ENCODE peak calls at places on chromosomes 4 and X, in nine cellular contexts. One of them, this sample, is unnamed.

GRCh38 chrX:41377624-41378023 is 43.7 kb downstream of the DDX3X start:
- DNase-seq in esophagus squamous epithelium: no peak
- DNase-seq in HFF-Myc: no peak
- DNase-seq in heart left ventricle: no peak
- DNase-seq in CD8-positive, alpha-beta T cell: no peak
- DNase-seq in CD4-positive, alpha-beta memory T cell: no peak
- DNase-seq in transverse colon: no peak
- DNase-seq in fibroblast of mammary gland: no peak
- DNase-seq in GM23248: peak
- DNase-seq in this sample: no peak

GRCh38 chr4:187606581-187606980 is 389.0 kb upstream of the ZFP42 start:
- DNase-seq in esophagus squamous epithelium: no peak
- DNase-seq in HFF-Myc: no peak
- DNase-seq in heart left ventricle: peak
- DNase-seq in CD8-positive, alpha-beta T cell: no peak
- DNase-seq in CD4-positive, alpha-beta memory T cell: no peak
- DNase-seq in transverse colon: peak
- DNase-seq in fibroblast of mammary gland: peak
- DNase-seq in GM23248: peak
- DNase-seq in this sample: peak

GRCh38 chr4:77586953-77587383 is 18.7 kb upstream of the CXCL13 start:
- DNase-seq in esophagus squamous epithelium: no peak
- DNase-seq in HFF-Myc: no peak
- DNase-seq in heart left ventricle: no peak
- DNase-seq in CD8-positive, alpha-beta T cell: no peak
- DNase-seq in CD4-positive, alpha-beta memory T cell: peak
- DNase-seq in transverse colon: peak
- DNase-seq in fibroblast of mammary gland: peak
- DNase-seq in GM23248: peak
- DNase-seq in this sample: no peak

GRCh38 chr4:169338246-169338645 is 67.5 kb upstream of the SH3RF1 start:
- DNase-seq in esophagus squamous epithelium: no peak
- DNase-seq in HFF-Myc: no peak
- DNase-seq in heart left ventricle: no peak
- DNase-seq in CD8-positive, alpha-beta T cell: no peak
- DNase-seq in CD4-positive, alpha-beta memory T cell: no peak
- DNase-seq in transverse colon: no peak
- DNase-seq in fibroblast of mammary gland: no peak
- DNase-seq in GM23248: peak
- DNase-seq in this sample: no peak

GRCh38 chr4:171985129-171985528 is 171.9 kb downstream of the GALNTL6 start:
- DNase-seq in esophagus squamous epithelium: no peak
- DNase-seq in HFF-Myc: no peak
- DNase-seq in heart left ventricle: no peak
- DNase-seq in CD8-positive, alpha-beta T cell: no peak
- DNase-seq in CD4-positive, alpha-beta memory T cell: no peak
- DNase-seq in transverse colon: no peak
- DNase-seq in fibroblast of mammary gland: peak
- DNase-seq in GM23248: no peak
- DNase-seq in this sample: no peak

GRCh38 chr4:58734030-58734673 is 1624.0 kb upstream of the IGFBP7 start:
- DNase-seq in esophagus squamous epithelium: no peak
- DNase-seq in HFF-Myc: no peak
- DNase-seq in heart left ventricle: no peak
- DNase-seq in CD8-positive, alpha-beta T cell: no peak
- DNase-seq in CD4-positive, alpha-beta memory T cell: no peak
- DNase-seq in transverse colon: no peak
- DNase-seq in fibroblast of mammary gland: no peak
- DNase-seq in GM23248: no peak
- DNase-seq in this sample: peak

GRCh38 chrX:120308558-120308957 is 2.7 kb downstream of the TMEM255A start:
- DNase-seq in esophagus squamous epithelium: no peak
- DNase-seq in HFF-Myc: no peak
- DNase-seq in heart left ventricle: no peak
- DNase-seq in CD8-positive, alpha-beta T cell: no peak
- DNase-seq in CD4-positive, alpha-beta memory T cell: no peak
- DNase-seq in transverse colon: no peak
- DNase-seq in fibroblast of mammary gland: no peak
- DNase-seq in GM23248: no peak
- DNase-seq in this sample: no peak

GRCh38 chr4:181416966-181417365 is 826.2 kb upstream of the TENM3 start:
- DNase-seq in esophagus squamous epithelium: no peak
- DNase-seq in HFF-Myc: no peak
- DNase-seq in heart left ventricle: no peak
- DNase-seq in CD8-positive, alpha-beta T cell: no peak
- DNase-seq in CD4-positive, alpha-beta memory T cell: no peak
- DNase-seq in transverse colon: no peak
- DNase-seq in fibroblast of mammary gland: no peak
- DNase-seq in GM23248: no peak
- DNase-seq in this sample: no peak

GRCh38 chrX:15336023-15336413 is 695 bp upstream of the PIGA start:
- DNase-seq in esophagus squamous epithelium: no peak
- DNase-seq in HFF-Myc: peak
- DNase-seq in heart left ventricle: no peak
- DNase-seq in CD8-positive, alpha-beta T cell: peak
- DNase-seq in CD4-positive, alpha-beta memory T cell: peak
- DNase-seq in transverse colon: peak
- DNase-seq in fibroblast of mammary gland: peak
- DNase-seq in GM23248: peak
- DNase-seq in this sample: peak

GRCh38 chr4:139736661-139737060 is 71.0 kb downstream of the MGST2 start:
- DNase-seq in esophagus squamous epithelium: no peak
- DNase-seq in HFF-Myc: no peak
- DNase-seq in heart left ventricle: no peak
- DNase-seq in CD8-positive, alpha-beta T cell: no peak
- DNase-seq in CD4-positive, alpha-beta memory T cell: no peak
- DNase-seq in transverse colon: no peak
- DNase-seq in fibroblast of mammary gland: no peak
- DNase-seq in GM23248: peak
- DNase-seq in this sample: no peak

GRCh38 chrX:17377047-17377692 is 2.2 kb downstream of the NHS start:
- DNase-seq in esophagus squamous epithelium: no peak
- DNase-seq in HFF-Myc: no peak
- DNase-seq in heart left ventricle: peak
- DNase-seq in CD8-positive, alpha-beta T cell: no peak
- DNase-seq in CD4-positive, alpha-beta memory T cell: no peak
- DNase-seq in transverse colon: peak
- DNase-seq in fibroblast of mammary gland: peak
- DNase-seq in GM23248: peak
- DNase-seq in this sample: peak

GRCh38 chr4:41120297-41121217 is 93.8 kb downstream of the APBB2 start:
- DNase-seq in esophagus squamous epithelium: no peak
- DNase-seq in HFF-Myc: no peak
- DNase-seq in heart left ventricle: peak
- DNase-seq in CD8-positive, alpha-beta T cell: no peak
- DNase-seq in CD4-positive, alpha-beta memory T cell: no peak
- DNase-seq in transverse colon: peak
- DNase-seq in fibroblast of mammary gland: peak
- DNase-seq in GM23248: peak
- DNase-seq in this sample: peak

GRCh38 chr4:174038481-174038880 is 245.0 kb downstream of the FBXO8 start:
- DNase-seq in esophagus squamous epithelium: no peak
- DNase-seq in HFF-Myc: no peak
- DNase-seq in heart left ventricle: no peak
- DNase-seq in CD8-positive, alpha-beta T cell: no peak
- DNase-seq in CD4-positive, alpha-beta memory T cell: no peak
- DNase-seq in transverse colon: no peak
- DNase-seq in fibroblast of mammary gland: no peak
- DNase-seq in GM23248: peak
- DNase-seq in this sample: no peak

GRCh38 chr4:91092398-91092955 is 965.3 kb downstream of the CCSER1 start:
- DNase-seq in esophagus squamous epithelium: no peak
- DNase-seq in HFF-Myc: no peak
- DNase-seq in heart left ventricle: no peak
- DNase-seq in CD8-positive, alpha-beta T cell: no peak
- DNase-seq in CD4-positive, alpha-beta memory T cell: no peak
- DNase-seq in transverse colon: no peak
- DNase-seq in fibroblast of mammary gland: no peak
- DNase-seq in GM23248: no peak
- DNase-seq in this sample: no peak

GRCh38 chr4:148405161-148405893 is 36.9 kb downstream of the NR3C2 start:
- DNase-seq in esophagus squamous epithelium: no peak
- DNase-seq in HFF-Myc: no peak
- DNase-seq in heart left ventricle: no peak
- DNase-seq in CD8-positive, alpha-beta T cell: no peak
- DNase-seq in CD4-positive, alpha-beta memory T cell: no peak
- DNase-seq in transverse colon: no peak
- DNase-seq in fibroblast of mammary gland: no peak
- DNase-seq in GM23248: no peak
- DNase-seq in this sample: no peak

DNA sequence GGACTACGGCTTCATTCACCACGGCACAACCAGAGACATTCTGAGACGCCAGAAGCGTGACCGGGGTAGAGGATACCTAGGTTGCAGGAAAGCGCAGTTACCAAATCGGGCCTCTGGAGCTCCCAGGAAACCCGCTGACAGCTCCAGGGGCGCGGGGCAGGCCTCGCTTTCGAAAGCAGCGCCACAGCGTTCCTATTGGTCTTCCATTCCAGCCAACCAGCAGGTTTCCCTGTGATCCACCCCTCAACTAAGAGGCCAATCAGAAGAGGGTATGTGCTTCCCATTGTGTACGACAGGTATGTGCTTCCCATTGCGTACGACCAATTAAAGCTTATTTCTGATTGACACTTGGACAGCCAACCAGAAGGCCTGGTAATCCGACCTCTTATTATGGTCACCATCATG is 14.9 kb downstream of the SNX12 start:
- DNase-seq in esophagus squamous epithelium: no peak
- DNase-seq in HFF-Myc: no peak
- DNase-seq in heart left ventricle: peak
- DNase-seq in CD8-positive, alpha-beta T cell: no peak
- DNase-seq in CD4-positive, alpha-beta memory T cell: peak
- DNase-seq in transverse colon: no peak
- DNase-seq in fibroblast of mammary gland: no peak
- DNase-seq in GM23248: no peak
- DNase-seq in this sample: no peak
- H3K4me3 ChIP-seq in esophagus squamous epithelium: no peak
- H3K4me3 ChIP-seq in HFF-Myc: no peak
- H3K4me3 ChIP-seq in heart left ventricle: no peak
- H3K4me3 ChIP-seq in CD8-positive, alpha-beta T cell: no peak
- H3K4me3 ChIP-seq in CD4-positive, alpha-beta memory T cell: no peak
- H3K4me3 ChIP-seq in transverse colon: no peak
- H3K4me3 ChIP-seq in fibroblast of mammary gland: no peak
- H3K4me3 ChIP-seq in GM23248: no peak
- H3K4me3 ChIP-seq in this sample: no peak

DNA sequence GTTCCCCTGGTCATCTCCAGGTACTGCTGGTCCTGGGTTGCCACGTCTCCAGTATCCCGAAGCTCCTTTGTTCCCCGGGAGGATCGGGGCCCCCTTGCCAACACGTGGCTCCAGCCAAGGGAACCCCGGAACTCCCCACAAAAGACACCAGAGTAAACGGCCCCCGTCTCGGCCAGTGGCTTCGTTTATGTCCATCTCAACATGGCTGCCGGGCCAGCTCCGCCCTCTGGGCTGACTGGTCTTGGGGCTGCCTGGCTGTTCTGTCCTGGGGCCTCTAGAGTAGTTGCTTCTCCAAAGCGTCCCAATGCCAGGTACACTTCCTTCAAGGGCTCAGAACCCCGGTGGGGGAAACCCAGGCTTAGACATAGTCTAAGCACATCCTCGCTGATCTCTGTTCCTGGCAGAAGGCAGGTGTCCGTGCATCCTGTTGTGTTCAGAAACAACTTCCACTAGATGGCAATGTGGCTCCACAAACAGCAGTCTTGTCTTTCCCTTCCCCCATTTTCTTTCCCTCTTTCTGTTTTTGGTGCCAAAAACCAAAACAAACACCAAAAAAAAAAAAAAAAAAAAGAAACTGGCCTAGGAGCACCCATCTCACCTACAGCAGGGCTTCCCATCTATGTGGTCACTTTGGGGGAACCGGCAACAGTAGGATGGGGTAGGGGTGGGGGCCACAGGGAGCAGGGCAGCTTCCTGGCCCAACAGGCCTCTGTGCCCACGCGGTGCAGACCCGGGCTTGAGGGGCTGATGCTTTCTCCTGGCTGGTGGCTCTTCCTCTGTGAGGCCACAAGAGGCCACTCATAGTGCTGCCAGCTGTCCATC is 35.3 kb downstream of the NBDY start:
- DNase-seq in esophagus squamous epithelium: no peak
- DNase-seq in HFF-Myc: peak
- DNase-seq in heart left ventricle: peak
- DNase-seq in CD8-positive, alpha-beta T cell: peak
- DNase-seq in CD4-positive, alpha-beta memory T cell: peak
- DNase-seq in transverse colon: peak
- DNase-seq in fibroblast of mammary gland: peak
- DNase-seq in GM23248: peak
- DNase-seq in this sample: peak
- H3K4me3 ChIP-seq in esophagus squamous epithelium: no peak
- H3K4me3 ChIP-seq in HFF-Myc: no peak
- H3K4me3 ChIP-seq in heart left ventricle: peak
- H3K4me3 ChIP-seq in CD8-positive, alpha-beta T cell: peak
- H3K4me3 ChIP-seq in CD4-positive, alpha-beta memory T cell: peak
- H3K4me3 ChIP-seq in transverse colon: no peak
- H3K4me3 ChIP-seq in fibroblast of mammary gland: peak
- H3K4me3 ChIP-seq in GM23248: no peak
- H3K4me3 ChIP-seq in this sample: peak

DNA sequence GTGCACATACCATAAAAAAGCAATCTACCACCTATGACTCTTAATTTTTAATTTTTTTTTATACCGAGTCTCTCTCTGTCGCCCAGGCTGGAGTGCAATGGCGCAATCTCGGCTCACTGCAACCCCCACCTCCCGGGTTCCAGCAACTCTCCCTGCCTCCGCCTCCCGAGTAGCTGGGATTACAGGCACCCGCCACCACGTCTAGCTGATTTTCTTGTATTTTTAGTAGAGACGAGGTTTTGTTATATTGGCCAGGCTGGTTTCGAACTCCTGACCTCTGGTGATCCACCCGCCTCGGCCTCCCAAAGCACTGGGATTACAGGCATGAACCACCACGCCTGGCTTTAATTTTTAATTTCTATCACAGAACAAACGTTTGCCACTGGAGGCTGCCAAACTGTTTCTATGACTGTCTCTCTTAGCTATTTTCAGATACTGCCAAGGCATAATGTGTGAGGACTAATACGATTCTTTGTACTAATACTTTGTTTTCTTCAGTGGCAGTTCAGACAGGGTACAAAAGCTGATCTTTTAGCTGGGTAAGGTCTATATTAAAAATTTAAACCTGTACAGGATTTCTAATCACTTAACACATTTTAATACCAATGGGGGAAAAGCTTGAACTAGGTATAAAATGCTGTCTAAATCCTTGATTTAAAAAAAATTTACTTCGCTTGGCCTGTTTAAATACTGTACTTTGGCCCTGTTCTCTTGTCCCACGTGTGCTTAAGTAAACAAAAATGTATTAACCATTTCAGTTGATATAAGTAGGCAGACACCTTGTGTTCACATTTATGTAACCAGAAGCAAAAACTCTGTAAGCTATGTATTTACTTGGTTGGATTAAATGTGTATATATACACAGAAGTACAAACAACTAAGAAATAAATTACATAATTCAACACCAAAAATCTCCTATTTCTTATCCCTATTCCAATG is 2.3 kb downstream of the PGRMC2 start:
- DNase-seq in esophagus squamous epithelium: no peak
- DNase-seq in HFF-Myc: no peak
- DNase-seq in heart left ventricle: no peak
- DNase-seq in CD8-positive, alpha-beta T cell: no peak
- DNase-seq in CD4-positive, alpha-beta memory T cell: no peak
- DNase-seq in transverse colon: peak
- DNase-seq in fibroblast of mammary gland: peak
- DNase-seq in GM23248: peak
- DNase-seq in this sample: no peak
- H3K4me3 ChIP-seq in esophagus squamous epithelium: peak
- H3K4me3 ChIP-seq in HFF-Myc: peak
- H3K4me3 ChIP-seq in heart left ventricle: peak
- H3K4me3 ChIP-seq in CD8-positive, alpha-beta T cell: no peak
- H3K4me3 ChIP-seq in CD4-positive, alpha-beta memory T cell: no peak
- H3K4me3 ChIP-seq in transverse colon: peak
- H3K4me3 ChIP-seq in fibroblast of mammary gland: peak
- H3K4me3 ChIP-seq in GM23248: peak
- H3K4me3 ChIP-seq in this sample: peak

GRCh38 chr4:70721747-70722146 is at the start of gene RUFY3:
- DNase-seq in esophagus squamous epithelium: no peak
- DNase-seq in HFF-Myc: peak
- DNase-seq in heart left ventricle: peak
- DNase-seq in CD8-positive, alpha-beta T cell: no peak
- DNase-seq in CD4-positive, alpha-beta memory T cell: no peak
- DNase-seq in transverse colon: no peak
- DNase-seq in fibroblast of mammary gland: peak
- DNase-seq in GM23248: peak
- DNase-seq in this sample: peak
- H3K4me3 ChIP-seq in esophagus squamous epithelium: peak
- H3K4me3 ChIP-seq in HFF-Myc: peak
- H3K4me3 ChIP-seq in heart left ventricle: peak
- H3K4me3 ChIP-seq in CD8-positive, alpha-beta T cell: no peak
- H3K4me3 ChIP-seq in CD4-positive, alpha-beta memory T cell: no peak
- H3K4me3 ChIP-seq in transverse colon: peak
- H3K4me3 ChIP-seq in fibroblast of mammary gland: peak
- H3K4me3 ChIP-seq in GM23248: peak
- H3K4me3 ChIP-seq in this sample: peak

This sample was measured in fibroblast of villous mesenchyme.